ENCODE peak calls at places on chromosomes 2 and 18, in five cellular contexts. H is A549; J is stimulated activated CD4-positive, alpha-beta T cell treated with anti-CD3 and anti-CD28 coated beads, Interleukin-15, amount 100 ng/mL, for 1 hour; D is activated CD4-positive, alpha-beta T cell treated with anti-CD3 and anti-CD28 coated beads, Interleukin-2, amount 50 U/mL, for 48 hours; A is GM04504. M is an unnamed sample.

GRCh38 chr2:158501301-158501700 is 44.5 kb downstream of the PKP4 start:
- DNase-seq in H (no peak), J (no peak), D (no peak), A (no peak), M (no peak)

GRCh38 chr2:172928754-172929153 is 146.9 kb upstream of the MAP3K20 start:
- DNase-seq in H (no peak), J (no peak), D (no peak), A (no peak), M (no peak)

GRCh38 chr2:23042176-23042909 is 342.6 kb upstream of the KLHL29 start:
- DNase-seq in H (no peak), J (no peak), D (no peak), A (no peak), M (no peak)

GRCh38 chr2:41965886-41966285 is 81.9 kb upstream of the PKDCC start:
- DNase-seq in H (peak), J (no peak), D (no peak), A (peak), M (no peak)

GRCh38 chr2:12321017-12321641 is 395.6 kb upstream of the TRIB2 start:
- DNase-seq in H (no peak), J (no peak), D (no peak), A (peak), M (no peak)

GRCh38 chr2:168603439-168603961 is 147.4 kb downstream of the CERS6 start:
- DNase-seq in H (no peak), J (no peak), D (no peak), A (no peak), M (no peak)

GRCh38 chr2:185279999-185280398 is 458.6 kb upstream of the FSIP2 start:
- DNase-seq in H (peak), J (no peak), D (no peak), A (no peak), M (no peak)

GRCh38 chr18:61965306-61965705 is 72.5 kb upstream of the RNF152 start:
- DNase-seq in H (no peak), J (no peak), D (no peak), A (no peak), M (no peak)

GRCh38 chr2:150168596-150168995 is 318.9 kb downstream of the RND3 start:
- DNase-seq in H (no peak), J (no peak), D (no peak), A (peak), M (no peak)

GRCh38 chr2:205783872-205784510 is 101.7 kb downstream of the NRP2 start:
- DNase-seq in H (no peak), J (no peak), D (no peak), A (no peak), M (no peak)

GRCh38 chr2:201931955-201932354 is 101.7 kb upstream of the FZD7 start:
- DNase-seq in H (no peak), J (no peak), D (no peak), A (peak), M (no peak)

GRCh38 chr18:3931542-3932112 is 481.7 kb downstream of the TGIF1 start:
- DNase-seq in H (peak), J (no peak), D (no peak), A (no peak), M (no peak)

GRCh38 chr2:23283653-23284052 is 101.3 kb upstream of the KLHL29 start:
- DNase-seq in H (peak), J (no peak), D (no peak), A (no peak), M (no peak)

GRCh38 chr2:139778732-139779131 is 998.5 kb upstream of the NXPH2 start:
- DNase-seq in H (no peak), J (no peak), D (no peak), A (no peak), M (no peak)

GRCh38 chr18:39870586-39870985 is 2084.4 kb upstream of the PIK3C3 start:
- DNase-seq in H (no peak), J (no peak), D (no peak), A (no peak), M (no peak)

GRCh38 chr18:939167-939566 is 34.5 kb downstream of the ADCYAP1 start:
- DNase-seq in H (peak), J (no peak), D (no peak), A (no peak), M (no peak)

GRCh38 chr2:12661472-12661871 is 55.3 kb upstream of the TRIB2 start:
- DNase-seq in H (no peak), J (no peak), D (no peak), A (no peak), M (no peak)